ENCODE peak calls at places on chromosomes 16 and 17, in five cellular contexts. One of them, this sample, is unnamed.

GRCh38 chr17:31780436-31780835 is 78.6 kb downstream of the COPRS start:
- ATAC-seq in right cardiac atrium: no peak
- ATAC-seq in Right ventricle myocardium superior: no peak
- ATAC-seq in Panc1: no peak
- ATAC-seq in activated CD8-positive, alpha-beta T cell treated with anti-CD3 and anti-CD28 coated beads, Interleukin-2, amount 10 ng/mL, durations not matched to agents 7 days and 5 days: no peak
- ATAC-seq in this sample: no peak

GRCh38 chr16:89443727-89444084 is 46.7 kb downstream of the ANKRD11 start:
- ATAC-seq in right cardiac atrium: peak
- ATAC-seq in Right ventricle myocardium superior: peak
- ATAC-seq in Panc1: peak
- ATAC-seq in activated CD8-positive, alpha-beta T cell treated with anti-CD3 and anti-CD28 coated beads, Interleukin-2, amount 10 ng/mL, durations not matched to agents 7 days and 5 days: no peak
- ATAC-seq in this sample: no peak

GRCh38 chr17:29590979-29591736 is 1.7 kb upstream of the GIT1 start:
- ATAC-seq in right cardiac atrium: peak
- ATAC-seq in Right ventricle myocardium superior: peak
- ATAC-seq in Panc1: peak
- ATAC-seq in activated CD8-positive, alpha-beta T cell treated with anti-CD3 and anti-CD28 coated beads, Interleukin-2, amount 10 ng/mL, durations not matched to agents 7 days and 5 days: no peak
- ATAC-seq in this sample: peak

GRCh38 chr17:72361892-72362291 is 241.1 kb downstream of the SOX9 start:
- ATAC-seq in right cardiac atrium: no peak
- ATAC-seq in Right ventricle myocardium superior: no peak
- ATAC-seq in Panc1: peak
- ATAC-seq in activated CD8-positive, alpha-beta T cell treated with anti-CD3 and anti-CD28 coated beads, Interleukin-2, amount 10 ng/mL, durations not matched to agents 7 days and 5 days: no peak
- ATAC-seq in this sample: no peak

GRCh38 chr17:76726231-76726765 is at the start of gene JMJD6:
- ATAC-seq in right cardiac atrium: peak
- ATAC-seq in Right ventricle myocardium superior: peak
- ATAC-seq in Panc1: peak
- ATAC-seq in activated CD8-positive, alpha-beta T cell treated with anti-CD3 and anti-CD28 coated beads, Interleukin-2, amount 10 ng/mL, durations not matched to agents 7 days and 5 days: peak
- ATAC-seq in this sample: peak

GRCh38 chr17:51820252-51820651 is 338.3 kb downstream of the CA10 start:
- ATAC-seq in right cardiac atrium: no peak
- ATAC-seq in Right ventricle myocardium superior: no peak
- ATAC-seq in Panc1: peak
- ATAC-seq in activated CD8-positive, alpha-beta T cell treated with anti-CD3 and anti-CD28 coated beads, Interleukin-2, amount 10 ng/mL, durations not matched to agents 7 days and 5 days: no peak
- ATAC-seq in this sample: no peak

GRCh38 chr17:50304781-50305404 is 30.6 kb downstream of the TMEM92 start:
- ATAC-seq in right cardiac atrium: peak
- ATAC-seq in Right ventricle myocardium superior: peak
- ATAC-seq in Panc1: no peak
- ATAC-seq in activated CD8-positive, alpha-beta T cell treated with anti-CD3 and anti-CD28 coated beads, Interleukin-2, amount 10 ng/mL, durations not matched to agents 7 days and 5 days: no peak
- ATAC-seq in this sample: peak

GRCh38 chr17:16398270-16399267 is 16.8 kb upstream of the TRPV2 start:
- ATAC-seq in right cardiac atrium: no peak
- ATAC-seq in Right ventricle myocardium superior: no peak
- ATAC-seq in Panc1: peak
- ATAC-seq in activated CD8-positive, alpha-beta T cell treated with anti-CD3 and anti-CD28 coated beads, Interleukin-2, amount 10 ng/mL, durations not matched to agents 7 days and 5 days: no peak
- ATAC-seq in this sample: no peak

GRCh38 chr16:4194661-4195060 is 47.2 kb downstream of the SRL start:
- ATAC-seq in right cardiac atrium: no peak
- ATAC-seq in Right ventricle myocardium superior: peak
- ATAC-seq in Panc1: no peak
- ATAC-seq in activated CD8-positive, alpha-beta T cell treated with anti-CD3 and anti-CD28 coated beads, Interleukin-2, amount 10 ng/mL, durations not matched to agents 7 days and 5 days: no peak
- ATAC-seq in this sample: no peak

GRCh38 chr16:54296543-54296942 is 10.0 kb upstream of the IRX3 start:
- ATAC-seq in right cardiac atrium: no peak
- ATAC-seq in Right ventricle myocardium superior: no peak
- ATAC-seq in Panc1: no peak
- ATAC-seq in activated CD8-positive, alpha-beta T cell treated with anti-CD3 and anti-CD28 coated beads, Interleukin-2, amount 10 ng/mL, durations not matched to agents 7 days and 5 days: no peak
- ATAC-seq in this sample: no peak

GRCh38 chr17:75468311-75468754 is 11.9 kb downstream of the TMEM94 start:
- ATAC-seq in right cardiac atrium: peak
- ATAC-seq in Right ventricle myocardium superior: peak
- ATAC-seq in Panc1: peak
- ATAC-seq in activated CD8-positive, alpha-beta T cell treated with anti-CD3 and anti-CD28 coated beads, Interleukin-2, amount 10 ng/mL, durations not matched to agents 7 days and 5 days: no peak
- ATAC-seq in this sample: peak

GRCh38 chr17:37725021-37725585 is 19.8 kb downstream of the HNF1B start:
- ATAC-seq in right cardiac atrium: no peak
- ATAC-seq in Right ventricle myocardium superior: no peak
- ATAC-seq in Panc1: no peak
- ATAC-seq in activated CD8-positive, alpha-beta T cell treated with anti-CD3 and anti-CD28 coated beads, Interleukin-2, amount 10 ng/mL, durations not matched to agents 7 days and 5 days: no peak
- ATAC-seq in this sample: no peak

GRCh38 chr16:72961863-72962262 is 86.1 kb downstream of the ZFHX3 start:
- ATAC-seq in right cardiac atrium: no peak
- ATAC-seq in Right ventricle myocardium superior: no peak
- ATAC-seq in Panc1: no peak
- ATAC-seq in activated CD8-positive, alpha-beta T cell treated with anti-CD3 and anti-CD28 coated beads, Interleukin-2, amount 10 ng/mL, durations not matched to agents 7 days and 5 days: no peak
- ATAC-seq in this sample: no peak

GRCh38 chr17:17057057-17057551 is 14.8 kb downstream of the MPRIP start:
- ATAC-seq in right cardiac atrium: no peak
- ATAC-seq in Right ventricle myocardium superior: no peak
- ATAC-seq in Panc1: no peak
- ATAC-seq in activated CD8-positive, alpha-beta T cell treated with anti-CD3 and anti-CD28 coated beads, Interleukin-2, amount 10 ng/mL, durations not matched to agents 7 days and 5 days: no peak
- ATAC-seq in this sample: no peak

GRCh38 chr16:54847207-54847606 is 83.5 kb upstream of the IRX5 start:
- ATAC-seq in right cardiac atrium: no peak
- ATAC-seq in Right ventricle myocardium superior: no peak
- ATAC-seq in Panc1: no peak
- ATAC-seq in activated CD8-positive, alpha-beta T cell treated with anti-CD3 and anti-CD28 coated beads, Interleukin-2, amount 10 ng/mL, durations not matched to agents 7 days and 5 days: no peak
- ATAC-seq in this sample: no peak

GRCh38 chr17:60864674-60865080 is 187.0 kb downstream of the BCAS3 start:
- ATAC-seq in right cardiac atrium: no peak
- ATAC-seq in Right ventricle myocardium superior: no peak
- ATAC-seq in Panc1: no peak
- ATAC-seq in activated CD8-positive, alpha-beta T cell treated with anti-CD3 and anti-CD28 coated beads, Interleukin-2, amount 10 ng/mL, durations not matched to agents 7 days and 5 days: no peak
- ATAC-seq in this sample: no peak

GRCh38 chr16:75073551-75074414 is 42.8 kb downstream of the LDHD start:
- ATAC-seq in right cardiac atrium: no peak
- ATAC-seq in Right ventricle myocardium superior: no peak
- ATAC-seq in Panc1: no peak
- ATAC-seq in activated CD8-positive, alpha-beta T cell treated with anti-CD3 and anti-CD28 coated beads, Interleukin-2, amount 10 ng/mL, durations not matched to agents 7 days and 5 days: no peak
- ATAC-seq in this sample: no peak

GRCh38 chr16:30992381-30992780 is 7.4 kb downstream of the HSD3B7 start:
- ATAC-seq in right cardiac atrium: no peak
- ATAC-seq in Right ventricle myocardium superior: no peak
- ATAC-seq in Panc1: no peak
- ATAC-seq in activated CD8-positive, alpha-beta T cell treated with anti-CD3 and anti-CD28 coated beads, Interleukin-2, amount 10 ng/mL, durations not matched to agents 7 days and 5 days: no peak
- ATAC-seq in this sample: no peak

GRCh38 chr16:4214215-4214621 is 27.7 kb downstream of the SRL start:
- ATAC-seq in right cardiac atrium: peak
- ATAC-seq in Right ventricle myocardium superior: peak
- ATAC-seq in Panc1: peak
- ATAC-seq in activated CD8-positive, alpha-beta T cell treated with anti-CD3 and anti-CD28 coated beads, Interleukin-2, amount 10 ng/mL, durations not matched to agents 7 days and 5 days: no peak
- ATAC-seq in this sample: peak

GRCh38 chr16:57537596-57538234 is 1.3 kb upstream of the CCDC102A start:
- ATAC-seq in right cardiac atrium: no peak
- ATAC-seq in Right ventricle myocardium superior: no peak
- ATAC-seq in Panc1: no peak
- ATAC-seq in activated CD8-positive, alpha-beta T cell treated with anti-CD3 and anti-CD28 coated beads, Interleukin-2, amount 10 ng/mL, durations not matched to agents 7 days and 5 days: no peak
- ATAC-seq in this sample: no peak

GRCh38 chr16:4328580-4329353 is 12.9 kb downstream of the GLIS2 start:
- ATAC-seq in right cardiac atrium: peak
- ATAC-seq in Right ventricle myocardium superior: peak
- ATAC-seq in Panc1: peak
- ATAC-seq in activated CD8-positive, alpha-beta T cell treated with anti-CD3 and anti-CD28 coated beads, Interleukin-2, amount 10 ng/mL, durations not matched to agents 7 days and 5 days: no peak
- ATAC-seq in this sample: peak

GRCh38 chr16:8956265-8957060 is 7.2 kb downstream of the USP7 start:
- ATAC-seq in right cardiac atrium: peak
- ATAC-seq in Right ventricle myocardium superior: peak
- ATAC-seq in Panc1: no peak
- ATAC-seq in activated CD8-positive, alpha-beta T cell treated with anti-CD3 and anti-CD28 coated beads, Interleukin-2, amount 10 ng/mL, durations not matched to agents 7 days and 5 days: no peak
- ATAC-seq in this sample: peak

GRCh38 chr16:30948087-30948955 is 547 bp upstream of the ORAI3 start:
- ATAC-seq in right cardiac atrium: peak
- ATAC-seq in Right ventricle myocardium superior: peak
- ATAC-seq in Panc1: peak
- ATAC-seq in activated CD8-positive, alpha-beta T cell treated with anti-CD3 and anti-CD28 coated beads, Interleukin-2, amount 10 ng/mL, durations not matched to agents 7 days and 5 days: peak
- ATAC-seq in this sample: peak

GRCh38 chr16:22358000-22358399 is 16.4 kb downstream of the CDR2 start:
- ATAC-seq in right cardiac atrium: no peak
- ATAC-seq in Right ventricle myocardium superior: no peak
- ATAC-seq in Panc1: no peak
- ATAC-seq in activated CD8-positive, alpha-beta T cell treated with anti-CD3 and anti-CD28 coated beads, Interleukin-2, amount 10 ng/mL, durations not matched to agents 7 days and 5 days: peak
- ATAC-seq in this sample: no peak

GRCh38 chr17:29664743-29665479 is 42.2 kb upstream of the CORO6 start:
- ATAC-seq in right cardiac atrium: no peak
- ATAC-seq in Right ventricle myocardium superior: no peak
- ATAC-seq in Panc1: peak
- ATAC-seq in activated CD8-positive, alpha-beta T cell treated with anti-CD3 and anti-CD28 coated beads, Interleukin-2, amount 10 ng/mL, durations not matched to agents 7 days and 5 days: no peak
- ATAC-seq in this sample: no peak

GRCh38 chr17:65588194-65588808 is 26.9 kb upstream of the AXIN2 start:
- ATAC-seq in right cardiac atrium: peak
- ATAC-seq in Right ventricle myocardium superior: peak
- ATAC-seq in Panc1: no peak
- ATAC-seq in activated CD8-positive, alpha-beta T cell treated with anti-CD3 and anti-CD28 coated beads, Interleukin-2, amount 10 ng/mL, durations not matched to agents 7 days and 5 days: no peak
- ATAC-seq in this sample: no peak

GRCh38 chr17:20216853-20217252 is 207.7 kb downstream of the SPECC1 start:
- ATAC-seq in right cardiac atrium: no peak
- ATAC-seq in Right ventricle myocardium superior: no peak
- ATAC-seq in Panc1: no peak
- ATAC-seq in activated CD8-positive, alpha-beta T cell treated with anti-CD3 and anti-CD28 coated beads, Interleukin-2, amount 10 ng/mL, durations not matched to agents 7 days and 5 days: no peak
- ATAC-seq in this sample: no peak

GRCh38 chr17:46726106-46726670 is 92.3 kb downstream of the WNT3 start:
- ATAC-seq in right cardiac atrium: no peak
- ATAC-seq in Right ventricle myocardium superior: no peak
- ATAC-seq in Panc1: no peak
- ATAC-seq in activated CD8-positive, alpha-beta T cell treated with anti-CD3 and anti-CD28 coated beads, Interleukin-2, amount 10 ng/mL, durations not matched to agents 7 days and 5 days: no peak
- ATAC-seq in this sample: no peak